ENCODE peak calls at places on chromosomes 5 and 9, in seven cellular contexts. X is activated effector memory CD4-positive, alpha-beta T cell treated with Interleukin-2 at 50 U/mL for 16 hours; Y is AG09319; Q is cardiac fibroblast; P is IMR-90; M is SK-N-MC; K is EH. L is an unnamed sample.
A peak's percentile ranks its signal among the peaks of the same experiment; 100 is the strongest.

GRCh38 chr9:30075451-30076199 is 2308.8 kb upstream of the ACO1 start:
- DNase-seq in X (no peak), Y (no peak), Q (no peak), P (no peak), M (no peak), K (no peak), L (no peak)

GRCh38 chr9:126411948-126412284 is 85.3 kb downstream of the MVB12B start:
- DNase-seq in X (no peak), Y (no peak), Q (no peak), P (no peak), M (no peak), K (no peak), L (peak; percentile 13)

GRCh38 chr5:176747670-176748072 is 62.7 kb upstream of the UNC5A start:
- DNase-seq in X (no peak), Y (no peak), Q (no peak), P (no peak), M (no peak), K (no peak), L (no peak)

GRCh38 chr9:113488490-113488889 is 25.0 kb downstream of the RGS3 start:
- DNase-seq in X (no peak), Y (no peak), Q (no peak), P (peak; percentile 30), M (no peak), K (peak; percentile 44), L (no peak)

GRCh38 chr5:136516617-136517016 is 151.3 kb upstream of the TRPC7 start:
- DNase-seq in X (no peak), Y (no peak), Q (no peak), P (no peak), M (no peak), K (no peak), L (no peak)

GRCh38 chr9:134698587-134699342 is 57.2 kb downstream of the COL5A1 start:
- DNase-seq in X (no peak), Y (no peak), Q (peak; percentile 57), P (peak; percentile 36), M (no peak), K (peak; percentile 53), L (peak; percentile 65)

GRCh38 chr9:116320180-116320799 is 166.7 kb downstream of the PAPPA start:
- DNase-seq in X (no peak), Y (no peak), Q (no peak), P (no peak), M (no peak), K (no peak), L (no peak)

GRCh38 chr5:456351-457194 is 13.6 kb downstream of the EXOC3 start:
- DNase-seq in X (no peak), Y (no peak), Q (no peak), P (no peak), M (no peak), K (no peak), L (no peak)

GRCh38 chr9:93307468-93308157 is 123.7 kb downstream of the WNK2 start:
- DNase-seq in X (no peak), Y (no peak), Q (no peak), P (no peak), M (no peak), K (no peak), L (no peak)

GRCh38 chr9:91179237-91180138 is 182.2 kb downstream of the AUH start:
- DNase-seq in X (no peak), Y (no peak), Q (peak; percentile 36), P (peak; percentile 96), M (no peak), K (peak; percentile 82), L (no peak)